ENCODE peak calls at places on chromosomes 13 and 19, in five cellular contexts. M is iPS-NIHi11; W is naive thymus-derived CD8-positive, alpha-beta T cell; A is activated CD4-positive, alpha-beta T cell treated with anti-CD3 and anti-CD28 coated beads, Interleukin-2, amount 50 U/mL, for 48 hours; G is IMR-90. H is an unnamed sample.

GRCh38 chr13:98751397-98752110 is 918 bp downstream of the SLC15A1 start:
- DNase-seq in W (no peak), A (no peak), G (peak; percentile 5), M (peak; percentile 73), H (peak; percentile 15)

GRCh38 chr13:33723365-33723764 is 94.6 kb upstream of the RFC3 start:
- DNase-seq in G (no peak), A (no peak), M (no peak), W (no peak), H (no peak)

GRCh38 chr19:4077800-4078683 is 11.3 kb upstream of the ZBTB7A start:
- DNase-seq in M (no peak), A (peak; percentile 58), G (no peak), W (peak; percentile 73), H (no peak)

GRCh38 chr19:8158411-8159074 is 9.2 kb upstream of the FBN3 start:
- DNase-seq in M (peak; percentile 74), W (peak; percentile 77), A (peak; percentile 12), G (peak; percentile 79), H (peak; percentile 82)

GRCh38 chr19:6914321-6914720 is 26.9 kb downstream of the ADGRE1 start:
- DNase-seq in A (no peak), W (no peak), M (no peak), G (no peak), H (no peak)

GRCh38 chr19:49894011-49894664 is 2.5 kb downstream of the IL4I1 start:
- DNase-seq in G (no peak), M (no peak), W (no peak), A (peak; percentile 45), H (no peak)

GRCh38 chr19:14871619-14872230 is 14.2 kb downstream of the OR7A17 start:
- DNase-seq in G (peak; percentile 11), W (no peak), A (no peak), M (no peak), H (no peak)

GRCh38 chr19:10418281-10419199 is 1.8 kb upstream of the PDE4A start:
- DNase-seq in G (no peak), A (no peak), M (peak; percentile 30), W (no peak), H (no peak)

GRCh38 chr13:97600438-97601080 is 166.6 kb downstream of the RAP2A start:
- DNase-seq in W (no peak), A (no peak), G (peak; percentile 80), M (no peak), H (no peak)

GRCh38 chr13:46926856-46927625 is 30.2 kb upstream of the HTR2A start:
- DNase-seq in M (no peak), A (no peak), W (no peak), G (peak; percentile 9), H (no peak)

GRCh38 chr13:47826481-47826880 is 174.6 kb downstream of the SUCLA2 start:
- DNase-seq in W (no peak), M (no peak), A (no peak), G (peak; percentile 71), H (no peak)

GRCh38 chr13:44903596-44903995 is 85.7 kb downstream of the NUFIP1 start:
- DNase-seq in M (no peak), G (peak; percentile 84), A (no peak), W (no peak), H (peak; percentile 23)

GRCh38 chr13:113762538-113762937 is 3.5 kb downstream of the TMEM255B start:
- DNase-seq in W (no peak), M (no peak), G (no peak), A (no peak), H (no peak)

GRCh38 chr19:42132851-42133528 is 744 bp upstream of the POU2F2 start:
- DNase-seq in M (peak; percentile 97), G (no peak), W (peak; percentile 89), A (peak; percentile 82), H (no peak)

GRCh38 chr13:111186305-111186930 is 71.3 kb downstream of the ARHGEF7 start:
- DNase-seq in A (no peak), M (no peak), G (no peak), W (no peak), H (no peak)